ENCODE peak calls at places on chromosomes 12 and 14, in ten cellular contexts. I is GM12865, G is GM13976, F is AG04450, D is astrocyte of the spinal cord, C is H9, K is AG04449, L is HepG2, O is brain microvascular endothelial cell, A is endothelial cell. X is an unnamed sample.

GRCh38 chr12:118059645-118060275 is 1.2 kb downstream of the WSB2 start:
- DNase-seq in F (no peak), L (no peak), C (no peak), A (no peak), I (no peak), O (no peak), D (peak), G (no peak), K (no peak), X (no peak)

GRCh38 chr14:100305446-100306255 is 593 bp downstream of the SLC25A29 start:
- DNase-seq in A (peak), I (no peak), O (no peak), C (peak), F (no peak), G (no peak), L (no peak), D (peak), K (no peak), X (no peak)

GRCh38 chr14:53865716-53866115 is 90.9 kb downstream of the BMP4 start:
- DNase-seq in K (no peak), C (no peak), F (no peak), L (no peak), I (no peak), G (no peak), O (no peak), D (no peak), A (no peak), X (no peak)

GRCh38 chr14:77979666-77980351 is 179.9 kb downstream of the ADCK1 start:
- DNase-seq in L (peak), D (peak), I (no peak), A (peak), K (no peak), G (no peak), C (peak), O (no peak), F (no peak), X (no peak)

GRCh38 chr12:57756406-57757341 is 1.8 kb downstream of the MARCHF9 start:
- DNase-seq in D (no peak), F (no peak), O (no peak), C (peak), L (no peak), A (peak), I (peak), G (peak), K (no peak), X (no peak)

GRCh38 chr14:104680056-104680805 is 9.2 kb upstream of the INF2 start:
- DNase-seq in C (no peak), A (no peak), L (no peak), F (no peak), D (peak), O (peak), G (no peak), I (no peak), K (no peak), X (no peak)

GRCh38 chr12:69555461-69555860 is 29.8 kb upstream of the CCT2 start:
- DNase-seq in I (no peak), F (peak), A (no peak), G (no peak), C (no peak), O (peak), K (peak), L (no peak), D (peak), X (peak)

GRCh38 chr14:101225116-101225728 is 321.7 kb upstream of the RTL1 start:
- DNase-seq in D (no peak), A (no peak), I (no peak), O (no peak), K (no peak), F (no peak), C (peak), G (no peak), L (no peak), X (no peak)

GRCh38 chr12:47742253-47742825 is 16.3 kb downstream of the RAPGEF3 start:
- DNase-seq in L (peak), D (peak), I (peak), F (no peak), G (peak), K (no peak), C (peak), A (peak), O (no peak), X (no peak)

GRCh38 chr12:2682301-2683282 is 112.2 kb upstream of the FKBP4 start:
- DNase-seq in D (peak), L (peak), A (peak), C (peak), F (peak), K (no peak), O (peak), I (peak), G (no peak), X (no peak)

GRCh38 chr14:50303744-50304471 is 8.1 kb downstream of the L2HGDH start:
- DNase-seq in K (no peak), I (no peak), D (no peak), A (no peak), L (peak), G (no peak), C (no peak), O (no peak), F (no peak), X (peak)

GRCh38 chr12:29066061-29066588 is 83.0 kb upstream of the FAR2 start:
- DNase-seq in K (no peak), L (no peak), G (no peak), O (peak), C (no peak), I (peak), A (no peak), D (peak), F (no peak), X (no peak)

GRCh38 chr12:3261782-3262359 is 184.7 kb downstream of the TSPAN9 start:
- DNase-seq in K (no peak), C (no peak), I (no peak), O (no peak), F (no peak), L (no peak), A (no peak), G (no peak), D (no peak), X (no peak)

GRCh38 chr14:69695664-69696527 is 71.0 kb upstream of the SRSF5 start:
- DNase-seq in C (no peak), D (peak), K (no peak), O (no peak), A (no peak), F (no peak), I (peak), G (no peak), L (no peak), X (peak)

GRCh38 chr14:92914087-92914656 is 8.8 kb upstream of the CHGA start:
- DNase-seq in I (peak), L (peak), G (peak), F (no peak), A (peak), D (peak), O (no peak), K (no peak), C (peak), X (no peak)

GRCh38 chr14:104293851-104294627 is 155.7 kb downstream of the KIF26A start:
- DNase-seq in I (no peak), K (no peak), D (no peak), F (no peak), L (no peak), A (no peak), C (peak), O (no peak), G (no peak), X (no peak)

GRCh38 chr12:106292339-106292738 is 10.2 kb upstream of the TCP11L2 start:
- DNase-seq in G (no peak), C (no peak), I (no peak), D (no peak), F (no peak), L (no peak), O (no peak), K (no peak), A (no peak), X (no peak)

GRCh38 chr12:114636723-114637480 is 47.1 kb downstream of the TBX3 start:
- DNase-seq in K (no peak), O (no peak), F (no peak), L (no peak), G (no peak), C (peak), A (peak), I (no peak), D (peak), X (no peak)

GRCh38 chr12:111410229-111411186 is 4.8 kb downstream of the SH2B3 start:
- DNase-seq in G (peak), A (no peak), K (no peak), D (peak), C (no peak), F (no peak), I (no peak), L (no peak), O (no peak), X (no peak)

GRCh38 chr12:124747426-124748161 is 116.1 kb downstream of the SCARB1 start:
- DNase-seq in G (no peak), L (peak), O (peak), I (no peak), F (no peak), C (no peak), D (peak), K (no peak), A (no peak), X (no peak)

GRCh38 chr14:68530443-68530842 is 262.4 kb downstream of the ZFP36L1 start:
- DNase-seq in A (no peak), D (no peak), L (no peak), I (no peak), O (no peak), C (no peak), K (no peak), F (no peak), G (no peak), X (no peak)

GRCh38 chr12:49946086-49946485 is 4.5 kb upstream of the AQP2 start:
- DNase-seq in A (no peak), D (no peak), K (no peak), L (no peak), F (no peak), I (no peak), C (no peak), O (no peak), G (no peak), X (no peak)

GRCh38 chr14:20818861-20819260 is 16.2 kb upstream of the RNASE1 start:
- DNase-seq in D (no peak), A (no peak), L (no peak), G (no peak), O (no peak), C (no peak), K (no peak), I (no peak), F (no peak), X (no peak)

GRCh38 chr14:95875831-95876768 is 532 bp upstream of the TUNAR start:
- DNase-seq in D (no peak), L (no peak), A (peak), F (no peak), G (peak), C (peak), K (no peak), I (no peak), O (no peak), X (no peak)

GRCh38 chr12:6279256-6279628 is 31.2 kb upstream of the PLEKHG6 start:
- DNase-seq in G (no peak), K (no peak), D (no peak), I (no peak), O (no peak), F (no peak), L (no peak), C (no peak), A (no peak), X (no peak)

GRCh38 chr12:109927622-109928021 is 27.5 kb downstream of the TCHP start:
- DNase-seq in L (peak), D (no peak), F (no peak), I (peak), C (peak), O (peak), G (peak), K (no peak), A (peak), X (no peak)

GRCh38 chr12:3135522-3136461 is 58.6 kb downstream of the TSPAN9 start:
- DNase-seq in L (peak), F (peak), D (peak), C (peak), O (peak), K (no peak), I (peak), A (peak), G (peak), X (no peak)

GRCh38 chr12:2477009-2477766 is 317.6 kb upstream of the FKBP4 start:
- DNase-seq in D (no peak), C (no peak), O (no peak), I (no peak), L (no peak), A (no peak), F (no peak), G (no peak), K (no peak), X (no peak)

GRCh38 chr12:990308-990648 is 745 bp upstream of the ERC1 start:
- DNase-seq in L (peak), C (peak), I (peak), G (peak), F (no peak), O (peak), K (no peak), A (peak), D (no peak), X (no peak)

GRCh38 chr12:81167694-81168093 is 89.8 kb downstream of the ACSS3 start:
- DNase-seq in F (no peak), A (no peak), I (no peak), K (no peak), G (no peak), C (no peak), O (peak), L (no peak), D (peak), X (no peak)

GRCh38 chr12:112350593-112351592 is 31.3 kb downstream of the HECTD4 start:
- DNase-seq in L (no peak), O (no peak), C (no peak), K (no peak), F (no peak), D (no peak), A (no peak), I (peak), G (no peak), X (no peak)

GRCh38 chr14:47044841-47045240 is 393.3 kb upstream of the RPL10L start:
- DNase-seq in I (no peak), G (no peak), K (no peak), D (peak), O (peak), L (no peak), C (peak), A (peak), F (no peak), X (no peak)

GRCh38 chr12:48968467-48968866 is 3.1 kb downstream of the WNT10B start:
- DNase-seq in C (no peak), I (peak), O (no peak), D (no peak), K (no peak), L (no peak), G (peak), A (no peak), F (no peak), X (no peak)

GRCh38 chr12:1666685-1667162 is 24.1 kb upstream of the ADIPOR2 start:
- DNase-seq in O (no peak), I (peak), G (no peak), L (peak), A (no peak), F (no peak), K (no peak), C (no peak), D (no peak), X (no peak)

GRCh38 chr14:69719501-69719951 is 47.4 kb upstream of the SRSF5 start:
- DNase-seq in K (peak), G (no peak), F (peak), O (peak), I (no peak), A (peak), C (peak), L (no peak), D (peak), X (peak)

GRCh38 chr12:74602881-74603523 is 65.4 kb downstream of the ATXN7L3B start:
- DNase-seq in L (no peak), C (no peak), A (no peak), D (no peak), I (no peak), K (no peak), F (no peak), G (no peak), O (no peak), X (no peak)
- TF ChIP-seq CTCF in L (no peak), C (no peak), A (no peak), D (no peak), I (no peak), K (no peak), F (no peak), G (no peak), O (no peak), X (no peak)

GRCh38 chr12:54231236-54231635 is 42.5 kb upstream of the SMUG1 start:
- DNase-seq in I (no peak), A (no peak), O (no peak), F (no peak), C (no peak), K (no peak), G (no peak), L (no peak), D (no peak), X (no peak)

GRCh38 chr12:54229624-54230212 is 40.9 kb upstream of the SMUG1 start:
- DNase-seq in D (peak), F (peak), K (peak), A (no peak), I (peak), C (no peak), L (no peak), G (no peak), O (peak), X (peak)

GRCh38 chr12:54230555-54230954 is 41.8 kb upstream of the SMUG1 start:
- DNase-seq in F (no peak), D (no peak), G (no peak), O (no peak), A (no peak), I (no peak), K (no peak), C (no peak), L (no peak), X (no peak)

GRCh38 chr12:54228471-54228870 is 39.7 kb upstream of the SMUG1 start:
- DNase-seq in F (no peak), C (no peak), O (no peak), D (no peak), K (no peak), A (no peak), L (no peak), I (no peak), G (no peak), X (no peak)

GRCh38 chr12:54232790-54233189 is 44.0 kb upstream of the SMUG1 start:
- DNase-seq in O (peak), F (no peak), G (no peak), K (peak), D (peak), C (no peak), I (no peak), L (no peak), A (no peak), X (no peak)
- TF ChIP-seq CTCF in O (peak), F (peak), G (no peak), K (no peak), D (no peak), C (peak), I (no peak), L (no peak), A (peak), X (peak)

GRCh38 chr12:52378091-52378490 is 7.4 kb downstream of the KRT84 start:
- DNase-seq in F (no peak), L (no peak), A (no peak), D (no peak), C (no peak), K (no peak), O (no peak), I (no peak), G (no peak), X (no peak)

GRCh38 chr12:52382854-52383253 is 2.6 kb downstream of the KRT84 start:
- DNase-seq in I (peak), F (no peak), O (no peak), A (no peak), D (no peak), G (no peak), C (no peak), K (no peak), L (no peak), X (no peak)

GRCh38 chr12:52381206-52381605 is 4.2 kb downstream of the KRT84 start:
- DNase-seq in I (no peak), K (no peak), D (no peak), G (no peak), L (no peak), A (no peak), O (no peak), C (no peak), F (no peak), X (no peak)

GRCh38 chr12:52379536-52379935 is 5.9 kb downstream of the KRT84 start:
- DNase-seq in O (no peak), A (no peak), D (no peak), G (no peak), L (no peak), C (no peak), F (no peak), I (no peak), K (no peak), X (no peak)

GRCh38 chr12:52380271-52380694 is 5.2 kb downstream of the KRT84 start:
- DNase-seq in L (no peak), I (no peak), A (peak), C (peak), O (peak), F (no peak), G (no peak), K (no peak), D (peak), X (no peak)
- TF ChIP-seq CTCF in L (peak), I (peak), A (peak), C (peak), O (peak), F (peak), G (no peak), K (peak), D (peak), X (peak)

GRCh38 chr12:23217158-23217557 is 592.2 kb downstream of the ETNK1 start:
- DNase-seq in L (no peak), O (no peak), K (no peak), G (no peak), F (no peak), C (no peak), D (no peak), A (no peak), I (no peak), X (no peak)
- TF ChIP-seq CTCF in L (peak), O (no peak), K (no peak), G (no peak), F (no peak), C (no peak), D (no peak), A (no peak), I (no peak), X (no peak)

DNA sequence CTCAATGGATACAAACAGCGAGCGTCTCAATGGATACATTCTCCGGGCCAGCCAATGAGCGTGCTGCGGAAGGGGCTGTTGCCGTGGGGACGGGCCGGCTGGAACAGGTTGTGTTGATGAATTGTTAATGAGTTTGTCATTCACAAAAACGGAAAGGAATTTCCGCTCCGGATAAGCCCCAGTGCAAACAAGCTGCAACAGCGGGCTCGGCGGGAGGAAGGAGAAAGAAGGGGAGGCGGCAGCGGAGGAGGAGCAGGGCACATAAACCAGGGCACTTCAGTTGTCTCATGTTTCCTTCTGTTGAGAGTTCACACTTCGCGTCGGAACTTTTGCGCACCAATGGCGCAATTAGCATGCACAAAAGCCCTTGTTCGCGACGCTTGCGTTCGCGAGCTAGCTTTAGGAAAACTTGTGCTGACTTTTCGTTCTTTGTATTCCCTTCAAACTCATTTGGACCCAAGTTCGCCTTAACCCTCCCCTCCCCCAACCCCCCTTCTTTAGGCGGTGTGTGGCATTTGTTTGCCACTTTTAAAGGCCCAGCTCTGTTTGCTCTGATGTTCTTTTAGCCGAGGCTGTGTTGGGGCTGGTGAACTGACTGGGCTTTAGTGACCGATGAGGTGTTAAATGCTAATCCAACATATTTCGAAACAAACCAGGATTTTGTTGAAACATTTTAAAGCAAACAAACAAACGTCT is at the start of gene DUSP6:
- DNase-seq in O (peak), C (peak), G (peak), K (peak), A (peak), D (peak), F (peak), I (peak), L (peak), X (peak)
- TF ChIP-seq CTCF in O (no peak), C (no peak), G (no peak), K (no peak), A (no peak), D (no peak), F (no peak), I (no peak), L (peak), X (no peak)

GRCh38 chr12:108312073-108312884 is 26.8 kb downstream of the CMKLR1 start:
- DNase-seq in A (no peak), I (no peak), L (peak), O (no peak), D (no peak), K (no peak), G (no peak), F (no peak), C (no peak), X (no peak)

GRCh38 chr12:108315486-108316105 is 23.5 kb downstream of the CMKLR1 start:
- DNase-seq in G (no peak), C (no peak), D (no peak), F (no peak), A (no peak), K (no peak), I (no peak), O (no peak), L (no peak), X (no peak)

GRCh38 chr12:108312885-108313203 is 26.3 kb downstream of the CMKLR1 start:
- DNase-seq in I (no peak), G (no peak), O (no peak), D (no peak), C (no peak), L (peak), K (no peak), F (no peak), A (no peak), X (no peak)

GRCh38 chr12:108313236-108313608 is 25.9 kb downstream of the CMKLR1 start:
- DNase-seq in O (no peak), A (no peak), G (no peak), F (no peak), K (no peak), L (no peak), C (no peak), D (no peak), I (no peak), X (no peak)

GRCh38 chr12:108313609-108314331 is 25.3 kb downstream of the CMKLR1 start:
- DNase-seq in L (peak), G (no peak), C (no peak), D (peak), I (peak), K (no peak), F (no peak), A (peak), O (no peak), X (no peak)
- TF ChIP-seq CTCF in L (no peak), G (no peak), C (no peak), D (no peak), I (no peak), K (no peak), F (no peak), A (no peak), O (no peak), X (no peak)

X was measured in AG09319.